ENCODE peak calls at places on chromosomes 11 and 22, in four cellular contexts. One of them, this sample, is unnamed.

GRCh38 chr11:32597914-32598313 is 14.3 kb downstream of the EIF3M start:
- DNase-seq in heart left ventricle: no peak
- DNase-seq in WTC11: no peak
- DNase-seq in HCT116: no peak
- DNase-seq in this sample: no peak

GRCh38 chr11:1756791-1757771 is 6.6 kb downstream of the CTSD start:
- DNase-seq in heart left ventricle: no peak
- DNase-seq in WTC11: no peak
- DNase-seq in HCT116: no peak
- DNase-seq in this sample: no peak

GRCh38 chr11:67397986-67398660 is 3.5 kb downstream of the PPP1CA start:
- DNase-seq in heart left ventricle: no peak
- DNase-seq in WTC11: no peak
- DNase-seq in HCT116: no peak
- DNase-seq in this sample: no peak

GRCh38 chr11:31834237-31834636 is 23.1 kb upstream of the PAX6 start:
- DNase-seq in heart left ventricle: no peak
- DNase-seq in WTC11: peak
- DNase-seq in HCT116: no peak
- DNase-seq in this sample: no peak

GRCh38 chr11:104946907-104947306 is 21.5 kb downstream of the CASP4 start:
- DNase-seq in heart left ventricle: no peak
- DNase-seq in WTC11: no peak
- DNase-seq in HCT116: peak
- DNase-seq in this sample: peak

GRCh38 chr11:87141980-87142514 is 104.3 kb downstream of the TMEM135 start:
- DNase-seq in heart left ventricle: no peak
- DNase-seq in WTC11: no peak
- DNase-seq in HCT116: no peak
- DNase-seq in this sample: no peak

GRCh38 chr11:111829185-111829968 is 42.0 kb downstream of the ALG9 start:
- DNase-seq in heart left ventricle: no peak
- DNase-seq in WTC11: no peak
- DNase-seq in HCT116: no peak
- DNase-seq in this sample: no peak

GRCh38 chr11:107844041-107844440 is 14.5 kb downstream of the SLC35F2 start:
- DNase-seq in heart left ventricle: no peak
- DNase-seq in WTC11: no peak
- DNase-seq in HCT116: no peak
- DNase-seq in this sample: peak

GRCh38 chr11:64874308-64874707 is 4.1 kb downstream of the EHD1 start:
- DNase-seq in heart left ventricle: no peak
- DNase-seq in WTC11: no peak
- DNase-seq in HCT116: no peak
- DNase-seq in this sample: no peak

GRCh38 chr11:86181379-86181778 is 63.2 kb upstream of the EED start:
- DNase-seq in heart left ventricle: no peak
- DNase-seq in WTC11: no peak
- DNase-seq in HCT116: no peak
- DNase-seq in this sample: no peak

GRCh38 chr11:120550007-120550406 is 38.5 kb downstream of the GRIK4 start:
- DNase-seq in heart left ventricle: no peak
- DNase-seq in WTC11: no peak
- DNase-seq in HCT116: no peak
- DNase-seq in this sample: no peak

GRCh38 chr11:830295-831131 is 2.2 kb upstream of the CD151 start:
- DNase-seq in heart left ventricle: peak
- DNase-seq in WTC11: peak
- DNase-seq in HCT116: no peak
- DNase-seq in this sample: peak

GRCh38 chr11:125410091-125410490 is 86.0 kb downstream of the FEZ1 start:
- DNase-seq in heart left ventricle: no peak
- DNase-seq in WTC11: peak
- DNase-seq in HCT116: no peak
- DNase-seq in this sample: no peak

GRCh38 chr11:23359297-23359696 is 499.0 kb upstream of the CCDC179 start:
- DNase-seq in heart left ventricle: no peak
- DNase-seq in WTC11: no peak
- DNase-seq in HCT116: no peak
- DNase-seq in this sample: peak

DNA sequence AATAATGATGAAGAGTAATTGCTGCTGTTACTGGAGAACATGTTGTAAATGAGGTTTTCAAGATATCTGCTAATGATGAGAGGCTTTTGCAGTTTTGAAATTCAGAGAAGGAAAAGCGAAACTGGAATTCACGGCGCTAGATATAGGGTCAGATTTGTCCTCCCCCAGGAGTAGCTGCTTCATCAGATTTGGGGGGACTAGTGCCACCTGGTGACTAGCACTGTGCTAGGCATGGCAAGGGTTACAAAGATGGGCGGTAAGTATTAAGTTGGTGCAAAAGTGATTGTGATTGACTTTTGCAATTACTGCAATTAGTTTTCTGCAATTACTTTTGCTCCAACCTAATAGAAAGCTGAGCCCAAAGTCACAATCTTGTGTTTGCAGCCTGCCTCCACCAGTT is 879.9 kb upstream of the TENM4 start:
- DNase-seq in heart left ventricle: no peak
- DNase-seq in WTC11: peak
- DNase-seq in HCT116: no peak
- DNase-seq in this sample: no peak
- TF ChIP-seq CTCF in heart left ventricle: no peak
- TF ChIP-seq CTCF in WTC11: peak
- TF ChIP-seq CTCF in HCT116: peak
- TF ChIP-seq CTCF in this sample: no peak

DNA sequence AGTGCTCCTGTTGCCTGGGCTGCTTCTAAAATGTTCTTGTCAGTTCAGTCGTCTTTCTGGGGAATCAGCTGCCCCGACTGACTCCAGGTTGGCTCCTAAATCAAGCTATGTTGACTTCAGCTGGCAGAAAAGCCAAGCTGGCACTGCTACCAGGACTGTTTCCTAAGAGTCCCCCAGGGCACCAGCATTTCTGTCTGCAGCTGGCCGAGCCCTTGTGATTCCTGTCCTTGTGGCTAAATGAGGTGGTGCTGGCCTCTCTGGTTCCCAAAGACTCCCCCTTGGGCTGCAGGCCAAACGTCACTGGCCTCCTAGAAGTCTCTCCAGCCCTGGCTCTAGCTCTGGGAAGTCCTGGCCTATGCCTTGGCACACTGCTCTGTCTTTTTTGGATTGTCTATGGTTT is 31.1 kb downstream of the GRAMD1B start:
- DNase-seq in heart left ventricle: peak
- DNase-seq in WTC11: no peak
- DNase-seq in HCT116: no peak
- DNase-seq in this sample: no peak
- TF ChIP-seq CTCF in heart left ventricle: no peak
- TF ChIP-seq CTCF in WTC11: no peak
- TF ChIP-seq CTCF in HCT116: no peak
- TF ChIP-seq CTCF in this sample: no peak

DNA sequence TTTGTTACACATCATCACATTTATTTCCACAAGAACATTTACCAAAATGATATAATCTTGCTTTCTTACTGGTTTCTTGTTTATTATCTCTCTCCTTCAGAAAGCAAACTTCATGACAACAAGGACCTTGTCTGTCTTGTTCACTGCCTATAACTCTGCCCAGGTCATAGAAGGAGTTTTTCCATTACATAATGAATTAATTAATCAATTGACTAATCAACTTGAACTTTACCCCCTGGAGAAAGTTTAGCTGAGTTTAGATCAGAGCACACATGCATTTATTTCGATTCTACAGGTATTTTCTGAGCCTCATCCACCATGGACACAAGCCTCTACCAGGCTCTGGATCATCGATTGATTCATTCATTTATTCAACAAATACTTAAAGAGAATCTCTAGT is 6.3 kb upstream of the PRG2 start:
- DNase-seq in heart left ventricle: no peak
- DNase-seq in WTC11: no peak
- DNase-seq in HCT116: no peak
- DNase-seq in this sample: no peak
- TF ChIP-seq CTCF in heart left ventricle: no peak
- TF ChIP-seq CTCF in WTC11: no peak
- TF ChIP-seq CTCF in HCT116: no peak
- TF ChIP-seq CTCF in this sample: no peak

GRCh38 chr22:20226760-20227350 is 41.3 kb downstream of the RTN4R start:
- DNase-seq in heart left ventricle: no peak
- DNase-seq in WTC11: no peak
- DNase-seq in HCT116: no peak
- DNase-seq in this sample: no peak

GRCh38 chr22:20228939-20229272 is 39.2 kb downstream of the RTN4R start:
- DNase-seq in heart left ventricle: no peak
- DNase-seq in WTC11: no peak
- DNase-seq in HCT116: no peak
- DNase-seq in this sample: no peak

GRCh38 chr22:20227363-20227762 is 40.8 kb downstream of the RTN4R start:
- DNase-seq in heart left ventricle: no peak
- DNase-seq in WTC11: no peak
- DNase-seq in HCT116: no peak
- DNase-seq in this sample: no peak

GRCh38 chr22:20229916-20230775 is 38.0 kb downstream of the RTN4R start:
- DNase-seq in heart left ventricle: no peak
- DNase-seq in WTC11: no peak
- DNase-seq in HCT116: no peak
- DNase-seq in this sample: no peak

DNA sequence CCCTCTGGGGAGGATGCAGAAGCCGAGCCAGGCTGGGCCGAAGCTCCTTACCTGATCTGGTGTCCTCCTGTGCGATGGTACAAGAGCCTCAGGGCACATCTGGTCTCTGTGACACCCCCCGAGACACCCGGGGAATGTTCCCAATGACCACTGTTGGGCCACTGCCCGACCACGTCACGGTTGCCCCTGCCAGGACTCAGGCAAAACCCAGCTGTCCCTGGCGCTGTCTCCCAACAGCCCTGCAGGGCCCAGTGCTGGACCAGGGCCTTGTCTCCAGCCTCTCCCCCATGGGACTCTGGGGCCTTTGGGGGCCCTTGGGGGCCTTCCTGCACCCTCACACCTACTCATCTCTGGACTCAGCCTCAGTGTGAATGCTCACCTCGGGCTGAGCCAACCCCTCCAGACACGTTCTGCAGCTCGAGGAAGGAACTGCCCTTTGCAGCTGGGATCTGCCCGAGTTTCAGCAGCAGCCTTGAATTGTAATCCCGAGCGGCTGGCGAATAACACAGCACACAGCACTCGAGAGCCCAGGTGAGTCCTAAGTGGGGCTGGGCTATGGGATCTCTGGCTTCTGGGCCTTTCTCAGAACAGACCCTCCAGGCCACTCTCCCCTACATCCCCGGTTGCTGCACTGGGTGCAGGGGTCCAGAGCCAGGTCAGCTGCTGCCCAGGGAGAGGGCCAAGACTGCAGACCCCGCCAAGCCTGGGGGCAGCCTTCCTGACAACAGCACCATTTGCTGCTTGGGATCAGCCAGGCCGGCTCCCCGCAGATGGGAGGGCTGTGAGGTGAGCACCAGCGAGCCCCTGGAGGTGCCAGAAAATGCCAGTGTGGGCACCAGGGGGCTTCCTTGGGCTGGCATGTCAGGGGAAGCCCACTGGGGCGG is 39.8 kb downstream of the RTN4R start:
- DNase-seq in heart left ventricle: no peak
- DNase-seq in WTC11: no peak
- DNase-seq in HCT116: no peak
- DNase-seq in this sample: no peak
- TF ChIP-seq CTCF in heart left ventricle: no peak
- TF ChIP-seq CTCF in WTC11: no peak
- TF ChIP-seq CTCF in HCT116: no peak
- TF ChIP-seq CTCF in this sample: no peak

DNA sequence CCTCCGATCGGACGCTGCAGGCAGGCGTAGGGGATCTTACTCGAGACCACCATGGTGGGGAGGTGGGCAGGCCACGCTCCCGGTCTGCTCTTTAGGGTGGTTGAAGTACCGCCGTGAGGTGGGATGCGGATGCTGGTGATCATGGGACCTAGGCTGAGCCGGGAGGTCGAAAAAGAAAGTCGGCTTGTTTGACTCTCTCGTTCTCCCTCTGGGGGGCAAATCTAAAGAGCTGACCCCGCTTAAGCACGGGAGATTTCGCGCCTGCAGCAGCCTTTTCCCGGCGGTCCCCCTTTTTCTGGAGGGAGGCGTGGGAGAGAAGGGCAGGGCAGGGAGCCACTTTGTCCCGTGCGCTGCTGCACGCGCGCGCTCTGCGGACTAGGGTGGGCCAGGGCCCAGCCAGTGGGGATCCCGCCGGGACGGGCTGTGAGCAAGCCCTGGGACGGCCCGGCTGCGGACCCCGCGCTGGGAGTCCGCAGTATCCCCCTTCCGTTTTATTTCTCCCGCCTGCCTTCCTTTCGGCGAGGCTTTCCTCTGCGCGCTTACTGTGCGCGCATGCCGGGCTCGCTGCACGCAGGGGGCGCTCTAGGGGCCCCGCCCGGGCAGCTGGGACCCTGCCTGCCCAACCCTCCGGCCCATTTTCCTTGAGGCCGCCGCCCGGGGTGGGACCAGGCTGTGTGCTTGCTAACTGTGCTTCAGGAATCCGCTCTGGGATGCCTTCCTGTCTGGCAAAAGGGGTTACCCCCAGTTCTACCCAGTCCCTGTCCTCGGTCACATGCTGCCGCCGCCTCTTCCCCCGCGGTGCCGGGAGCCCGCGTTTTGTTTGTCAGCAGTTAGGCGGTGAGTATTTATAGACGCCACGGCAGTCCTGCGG is 81.0 kb downstream of the PRR5L start:
- DNase-seq in heart left ventricle: peak
- DNase-seq in WTC11: peak
- DNase-seq in HCT116: no peak
- DNase-seq in this sample: peak
- TF ChIP-seq CTCF in heart left ventricle: peak
- TF ChIP-seq CTCF in WTC11: peak
- TF ChIP-seq CTCF in HCT116: no peak
- TF ChIP-seq CTCF in this sample: peak

DNA sequence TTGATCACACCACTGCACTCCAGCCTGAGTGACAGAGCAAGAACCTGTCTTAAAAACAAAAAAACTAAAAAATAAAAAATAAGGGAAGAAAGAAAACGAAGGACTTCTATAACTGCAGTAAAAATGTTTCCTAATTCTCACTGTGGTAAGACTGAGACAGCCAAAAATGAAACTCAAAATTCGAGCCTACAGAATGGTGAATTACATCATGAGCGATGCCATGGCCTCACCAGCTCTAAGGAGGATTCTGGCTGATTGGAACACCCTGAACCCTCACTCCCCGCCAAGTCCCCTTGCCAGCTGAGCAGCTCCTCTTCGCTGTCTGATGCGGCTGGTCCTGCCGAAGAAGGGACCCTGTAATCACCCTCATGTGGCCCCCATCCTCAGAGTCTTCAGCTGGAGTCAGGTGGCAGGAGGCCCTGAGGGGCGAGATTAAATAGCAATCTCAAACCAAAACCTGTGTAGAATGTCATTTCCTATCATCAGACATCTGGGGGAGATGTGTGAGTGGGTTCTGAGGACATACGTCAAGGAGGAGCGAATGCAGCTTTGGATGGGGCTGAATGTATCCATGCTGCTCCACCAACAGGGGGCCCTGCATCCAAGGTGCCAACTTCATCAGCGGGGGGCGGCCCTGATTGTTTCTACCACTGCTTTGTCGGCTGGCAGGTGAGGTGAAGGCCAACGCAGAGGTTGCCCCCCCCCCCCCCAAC is 29.2 kb downstream of the PDGFB start:
- DNase-seq in heart left ventricle: no peak
- DNase-seq in WTC11: peak
- DNase-seq in HCT116: peak
- DNase-seq in this sample: no peak
- TF ChIP-seq CTCF in heart left ventricle: peak
- TF ChIP-seq CTCF in WTC11: peak
- TF ChIP-seq CTCF in HCT116: peak
- TF ChIP-seq CTCF in this sample: peak